ENCODE peak calls at places on chromosome 5, in five cellular contexts. N is endothelial cell of umbilical vein, K is tibial nerve, W is heart left ventricle, B is body of pancreas. V is an unnamed sample.

GRCh38 chr5:134638760-134639201 is 6.2 kb upstream of the SAR1B start:
- DNase-seq in B (peak), W (no peak), N (no peak), K (no peak), V (no peak)

GRCh38 chr5:133485468-133485867 is 126.9 kb downstream of the FSTL4 start:
- DNase-seq in N (no peak), K (no peak), W (no peak), B (no peak), V (peak)

GRCh38 chr5:180116441-180117377 is 45.1 kb upstream of the RNF130 start:
- DNase-seq in N (no peak), W (no peak), K (no peak), B (peak), V (no peak)

GRCh38 chr5:156359452-156359851 is 32.5 kb downstream of the SGCD start:
- DNase-seq in K (no peak), B (no peak), W (no peak), N (no peak), V (no peak)

GRCh38 chr5:42059291-42059690 is 134.2 kb downstream of the FBXO4 start:
- DNase-seq in K (no peak), N (no peak), B (no peak), W (no peak), V (no peak)

GRCh38 chr5:109688647-109688998 is 1.1 kb upstream of the MAN2A1 start:
- DNase-seq in K (peak), W (no peak), B (peak), N (no peak), V (no peak)

GRCh38 chr5:1542755-1543154 is 19.0 kb upstream of the LPCAT1 start:
- DNase-seq in B (peak), K (peak), W (no peak), N (peak), V (peak)

GRCh38 chr5:174571662-174572397 is 152.6 kb upstream of the MSX2 start:
- DNase-seq in B (peak), N (peak), W (peak), K (peak), V (peak)

GRCh38 chr5:136620016-136620419 is 254.7 kb upstream of the TRPC7 start:
- DNase-seq in W (no peak), K (no peak), N (peak), B (no peak), V (no peak)

GRCh38 chr5:65967288-65968066 is 41.1 kb downstream of the ERBIN start:
- DNase-seq in B (peak), W (no peak), N (no peak), K (no peak), V (no peak)
- TF ChIP-seq POLR2A in B (no peak), W (no peak), N (no peak), K (no peak), V (no peak)

GRCh38 chr5:178466342-178466741 is 123.9 kb downstream of the COL23A1 start:
- DNase-seq in B (no peak), K (no peak), W (no peak), N (no peak), V (no peak)
- TF ChIP-seq CTCF in B (no peak), K (no peak), W (no peak), N (no peak), V (no peak)

DNA sequence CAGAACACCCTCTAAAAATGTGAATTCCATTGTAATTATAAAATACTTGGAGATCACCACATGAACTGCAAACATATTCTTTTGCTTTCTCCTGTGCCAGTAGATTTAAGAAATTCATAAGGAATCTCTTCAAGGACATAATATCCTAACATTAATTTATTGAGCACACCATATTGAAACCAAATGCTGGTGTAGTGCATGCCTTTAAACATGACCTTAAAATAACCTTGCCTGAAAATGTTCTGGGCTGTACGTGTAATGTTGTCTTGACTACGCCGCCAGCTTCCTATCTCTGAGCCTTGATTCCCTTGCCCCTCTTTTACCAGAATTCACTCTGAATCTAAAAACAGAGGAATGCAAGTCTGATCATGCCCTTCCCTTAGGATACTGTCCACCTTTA is 205.0 kb upstream of the ACTBL2 start:
- DNase-seq in W (no peak), N (no peak), K (no peak), B (no peak), V (no peak)
- H3K4me3 ChIP-seq in W (no peak), N (no peak), K (no peak), B (no peak), V (no peak)

GRCh38 chr5:170297589-170298462 is at the start of gene LCP2:
- DNase-seq in W (no peak), K (no peak), B (no peak), N (no peak), V (peak)
- TF ChIP-seq POLR2A in W (peak), K (no peak), B (peak), N (no peak), V (no peak)

GRCh38 chr5:67375606-67376005 is 179.0 kb upstream of the CD180 start:
- DNase-seq in W (no peak), N (no peak), B (no peak), K (no peak), V (no peak)
- TF ChIP-seq CTCF in W (no peak), N (no peak), B (no peak), K (no peak), V (no peak)

GRCh38 chr5:116559673-116560164 is 14.9 kb downstream of the SEMA6A start:
- DNase-seq in K (no peak), B (no peak), W (no peak), N (no peak), V (no peak)
- H3K4me3 ChIP-seq in K (no peak), B (no peak), W (no peak), N (no peak), V (no peak)

GRCh38 chr5:90477073-90477472 is 2.4 kb downstream of the POLR3G start:
- DNase-seq in K (no peak), N (peak), B (no peak), W (no peak), V (no peak)

GRCh38 chr5:90475436-90475980 is 844 bp downstream of the POLR3G start:
- DNase-seq in N (no peak), K (no peak), W (no peak), B (no peak), V (no peak)

GRCh38 chr5:90472783-90473182 is 1.8 kb downstream of the MBLAC2 start:
- DNase-seq in K (no peak), B (no peak), N (no peak), W (no peak), V (no peak)

GRCh38 chr5:90473321-90474234 is 993 bp downstream of the MBLAC2 start:
- DNase-seq in K (peak), W (peak), B (peak), N (peak), V (no peak)

GRCh38 chr5:90474235-90475107 is at the start of the genes MBLAC2 and POLR3G:
- DNase-seq in B (peak), K (peak), W (peak), N (peak), V (peak)
- TF ChIP-seq POLR2A in B (peak), K (peak), W (peak), N (peak), V (no peak)

DNA sequence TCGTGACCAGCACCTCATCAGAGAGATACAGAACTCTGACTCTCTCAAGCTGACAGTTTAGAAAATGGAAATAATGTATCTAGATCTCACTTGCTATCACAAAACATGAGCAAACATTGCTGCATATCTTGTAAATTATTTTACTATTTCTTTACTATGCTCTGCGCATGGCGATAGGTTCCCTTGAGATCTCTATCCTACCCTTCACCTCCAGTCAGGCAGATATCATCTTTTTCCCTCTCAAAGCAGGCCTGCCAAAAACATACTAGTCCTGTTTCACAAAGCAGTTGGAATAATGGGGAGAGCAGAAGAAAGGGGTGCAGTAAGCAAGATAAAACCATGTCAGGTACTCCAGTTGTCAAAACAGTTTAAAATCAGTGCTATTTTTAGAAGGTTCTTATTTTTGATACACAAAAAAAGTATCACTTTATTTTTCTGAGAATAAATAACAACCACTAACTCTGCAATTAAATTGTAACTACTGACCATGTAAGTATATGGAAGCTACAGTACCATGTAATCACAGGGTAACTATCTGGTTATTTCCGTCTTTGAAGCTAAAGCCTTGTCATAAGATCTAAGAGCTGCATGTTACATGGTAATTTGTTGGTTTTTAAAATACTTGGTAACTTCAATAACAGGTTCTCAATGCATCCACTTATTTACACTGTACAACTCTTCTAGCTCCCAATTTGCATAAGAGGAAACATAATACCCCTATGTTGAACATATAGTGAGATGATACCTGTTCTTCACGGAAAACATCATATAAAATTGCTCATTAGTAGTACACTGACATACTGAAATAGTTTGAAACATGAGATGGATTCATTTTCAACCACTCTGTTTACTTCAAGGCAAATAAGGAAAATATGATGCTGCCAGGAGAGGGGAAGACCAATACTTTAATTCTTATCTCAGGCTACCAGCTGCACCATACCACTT is 150.6 kb downstream of the KIAA0825 start:
- DNase-seq in W (no peak), N (no peak), K (no peak), B (no peak), V (no peak)
- TF ChIP-seq CTCF in W (no peak), N (no peak), K (no peak), B (no peak), V (no peak)

GRCh38 chr5:142540774-142541466 is 145.0 kb downstream of the FGF1 start:
- DNase-seq in W (peak), B (peak), N (no peak), K (peak), V (peak)
- H3K4me3 ChIP-seq in W (no peak), B (no peak), N (no peak), K (no peak), V (no peak)

V was measured in lower leg skin.